ENCODE peak calls at places on chromosomes 3 and 15, in eight cellular contexts. R is HepG2, C is lower lobe of right lung, I is HL-60, B is type B pancreatic cell, X is B cell, G is fibroblast of lung, K is OCI-LY7. H is an unnamed sample.

GRCh38 chr3:43153189-43154083 is 47.6 kb upstream of the POMGNT2 start:
- DNase-seq in R (no peak), C (no peak), I (no peak), B (no peak), X (no peak), G (peak; percentile 72), K (no peak), H (no peak)

GRCh38 chr15:47405768-47406167 is 311.5 kb upstream of the SEMA6D start:
- DNase-seq in R (no peak), C (no peak), I (no peak), B (no peak), X (no peak), G (no peak), K (no peak), H (no peak)

GRCh38 chr3:66179813-66180212 is 41.0 kb upstream of the SLC25A26 start:
- DNase-seq in R (no peak), C (no peak), I (no peak), B (no peak), X (no peak), G (peak; percentile 60), K (no peak), H (no peak)

GRCh38 chr3:194189243-194189791 is 53.4 kb downstream of the HES1 start:
- DNase-seq in R (no peak), C (no peak), I (no peak), B (no peak), X (no peak), G (peak; percentile 24), K (no peak), H (no peak)

GRCh38 chr3:9021610-9022009 is 58.3 kb upstream of the RAD18 start:
- DNase-seq in R (no peak), C (no peak), I (no peak), B (no peak), X (no peak), G (no peak), K (no peak), H (no peak)

GRCh38 chr3:58495101-58495500 is 3.2 kb downstream of the KCTD6 start:
- DNase-seq in R (no peak), C (no peak), I (no peak), B (no peak), X (no peak), G (peak; percentile 67), K (no peak), H (no peak)

GRCh38 chr15:65066001-65066634 is 1.7 kb downstream of the RASL12 start:
- DNase-seq in R (no peak), C (no peak), I (no peak), B (no peak), X (no peak), G (peak; percentile 52), K (no peak), H (no peak)

GRCh38 chr3:107985496-107985895 is 105.3 kb downstream of the CD47 start:
- DNase-seq in R (no peak), C (no peak), I (no peak), B (no peak), X (no peak), G (no peak), K (no peak), H (peak; percentile 75)

GRCh38 chr3:17891139-17891850 is 148.9 kb upstream of the TBC1D5 start:
- DNase-seq in R (no peak), C (no peak), I (no peak), B (no peak), X (no peak), G (peak; percentile 61), K (no peak), H (no peak)

GRCh38 chr3:179146911-179147570 is 1.1 kb upstream of the PIK3CA start:
- DNase-seq in R (peak; percentile 74), C (no peak), I (peak; percentile 53), B (no peak), X (peak; percentile 53), G (peak; percentile 61), K (peak; percentile 78), H (peak; percentile 31)

GRCh38 chr3:66456711-66457173 is 44.1 kb downstream of the LRIG1 start:
- DNase-seq in R (no peak), C (no peak), I (no peak), B (no peak), X (no peak), G (peak; percentile 55), K (no peak), H (peak; percentile 20)

GRCh38 chr3:140497331-140497730 is 180.5 kb upstream of the TRIM42 start:
- DNase-seq in R (no peak), C (no peak), I (no peak), B (no peak), X (no peak), G (no peak), K (no peak), H (no peak)
- TF ChIP-seq CTCF in R (no peak), C (no peak), I (no peak), B (no peak), X (no peak), G (no peak), K (no peak), H (no peak)

GRCh38 chr15:88194162-88194561 is 62.4 kb downstream of the NTRK3 start:
- DNase-seq in R (no peak), C (no peak), I (no peak), B (no peak), X (no peak), G (no peak), K (no peak), H (no peak)

GRCh38 chr15:88191806-88192165 is 64.8 kb downstream of the NTRK3 start:
- DNase-seq in R (no peak), C (no peak), I (no peak), B (no peak), X (no peak), G (no peak), K (no peak), H (no peak)

GRCh38 chr15:88196961-88197360 is 59.6 kb downstream of the NTRK3 start:
- DNase-seq in R (no peak), C (no peak), I (no peak), B (no peak), X (no peak), G (no peak), K (no peak), H (no peak)

DNA sequence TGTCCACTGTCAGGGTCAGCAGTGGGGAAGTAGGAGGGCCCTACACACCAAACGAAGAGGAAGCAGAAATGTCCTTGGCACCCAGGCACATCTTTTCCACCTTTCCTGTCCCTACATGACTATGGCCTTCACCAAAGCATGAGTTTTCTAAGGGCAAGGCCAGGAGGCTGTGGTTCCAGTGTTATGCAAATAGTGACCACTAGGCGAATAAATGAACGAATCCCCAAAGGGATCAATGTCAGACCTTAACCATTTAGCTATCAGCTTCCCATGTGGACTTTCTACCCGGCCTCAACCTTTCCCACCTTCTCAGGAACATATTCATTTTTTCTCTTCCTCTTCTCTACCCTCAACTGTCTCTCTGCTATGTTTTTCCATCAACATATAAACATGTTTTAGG is 63.1 kb downstream of the NTRK3 start:
- DNase-seq in R (peak; percentile 4), C (no peak), I (no peak), B (no peak), X (no peak), G (no peak), K (no peak), H (no peak)
- TF ChIP-seq CTCF in R (no peak), C (no peak), I (no peak), B (peak; percentile 61), X (no peak), G (no peak), K (peak; percentile 37), H (no peak)

DNA sequence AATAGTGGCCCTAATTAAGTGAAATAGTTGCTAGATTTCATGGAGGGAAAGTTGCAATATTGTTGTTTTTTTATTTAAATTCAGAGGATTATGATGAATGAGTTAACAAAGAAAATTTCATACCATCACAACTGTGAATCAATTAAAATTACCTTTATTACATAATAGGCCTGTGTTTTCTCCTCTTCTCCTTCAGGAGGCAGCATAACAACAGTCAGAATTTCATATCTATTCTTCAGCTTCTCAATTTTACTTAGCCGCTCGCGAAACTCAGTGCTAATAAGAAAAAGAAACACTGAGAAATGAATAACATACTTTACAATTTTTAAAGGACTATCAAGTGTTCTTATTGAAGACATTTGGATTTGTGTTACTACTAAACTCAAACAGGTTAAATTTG is 29.4 kb downstream of the TTC14 start:
- DNase-seq in R (no peak), C (no peak), I (no peak), B (no peak), X (no peak), G (no peak), K (no peak), H (no peak)
- TF ChIP-seq CTCF in R (no peak), C (no peak), I (no peak), B (peak; percentile 28), X (no peak), G (no peak), K (peak; percentile 48), H (no peak)

DNA sequence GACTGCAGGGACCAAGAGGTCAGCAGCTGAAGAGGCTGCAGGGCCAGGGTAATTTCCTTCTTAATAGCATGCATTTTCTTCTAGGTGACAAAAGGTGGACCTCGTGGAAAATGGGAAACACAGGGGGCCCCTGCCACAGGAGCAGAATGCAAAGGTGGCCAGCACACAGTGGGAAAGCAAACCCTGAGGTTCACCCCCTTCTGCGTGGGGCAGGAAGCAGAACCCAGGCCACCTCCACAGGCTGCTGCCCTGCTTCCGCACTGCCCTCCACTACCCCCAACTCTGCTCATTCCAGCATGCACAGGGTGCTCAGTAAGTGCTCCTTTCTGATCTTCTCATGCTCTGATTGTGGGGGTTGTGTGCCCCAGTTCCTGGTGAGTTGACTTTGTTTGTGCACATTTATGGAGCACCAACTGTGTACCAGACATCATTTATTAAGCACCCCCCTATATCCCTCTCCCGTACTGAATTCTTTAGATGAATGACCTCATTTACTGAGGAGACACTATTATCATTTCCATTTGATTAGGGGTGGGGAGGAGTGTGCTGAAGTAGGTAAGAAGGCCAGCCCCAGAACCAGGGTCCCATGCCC is 12.7 kb upstream of the FGD5 start:
- DNase-seq in R (no peak), C (no peak), I (no peak), B (no peak), X (no peak), G (no peak), K (no peak), H (no peak)
- TF ChIP-seq CTCF in R (no peak), C (no peak), I (no peak), B (no peak), X (no peak), G (no peak), K (no peak), H (no peak)

GRCh38 chr3:4338751-4339150 is 35.6 kb downstream of the SETMAR start:
- DNase-seq in R (no peak), C (no peak), I (no peak), B (no peak), X (no peak), G (no peak), K (no peak), H (no peak)
- TF ChIP-seq CTCF in R (no peak), C (no peak), I (no peak), B (no peak), X (no peak), G (no peak), K (no peak), H (no peak)

H was measured in activated CD8-positive, alpha-beta T cell treated with anti-CD3 and anti-CD28 coated beads for 36 hours.